ENCODE peak calls at places on chromosomes 5 and 9, in five cellular contexts. One of them, this sample, is unnamed.

GRCh38 chr5:75055727-75056144 is 3.4 kb upstream of the GCNT4 start:
- DNase-seq in K562: no peak
- DNase-seq in GM12878: no peak
- DNase-seq in HepG2: peak
- DNase-seq in SK-N-SH: no peak
- DNase-seq in this sample: no peak

GRCh38 chr5:42995152-42995751 is 44.9 kb downstream of the ANXA2R start:
- DNase-seq in GM12878: no peak
- DNase-seq in K562: no peak
- DNase-seq in HepG2: no peak
- DNase-seq in SK-N-SH: no peak
- DNase-seq in this sample: no peak

GRCh38 chr5:39447968-39448367 is 23.2 kb upstream of the DAB2 start:
- DNase-seq in HepG2: peak
- DNase-seq in K562: no peak
- DNase-seq in SK-N-SH: no peak
- DNase-seq in GM12878: no peak
- DNase-seq in this sample: no peak

GRCh38 chr5:126645132-126645531 is 44.4 kb downstream of the PHAX start:
- DNase-seq in GM12878: no peak
- DNase-seq in HepG2: no peak
- DNase-seq in K562: no peak
- DNase-seq in SK-N-SH: no peak
- DNase-seq in this sample: no peak

GRCh38 chr5:174733091-174733690 is 8.8 kb downstream of the MSX2 start:
- DNase-seq in SK-N-SH: no peak
- DNase-seq in GM12878: no peak
- DNase-seq in K562: no peak
- DNase-seq in HepG2: no peak
- DNase-seq in this sample: no peak

GRCh38 chr9:114382951-114383865 is 4.6 kb downstream of the AKNA start:
- DNase-seq in HepG2: no peak
- DNase-seq in GM12878: no peak
- DNase-seq in SK-N-SH: no peak
- DNase-seq in K562: no peak
- DNase-seq in this sample: peak

GRCh38 chr9:119412399-119412798 is 43.2 kb upstream of the BRINP1 start:
- DNase-seq in HepG2: no peak
- DNase-seq in SK-N-SH: no peak
- DNase-seq in GM12878: no peak
- DNase-seq in K562: no peak
- DNase-seq in this sample: no peak

GRCh38 chr5:127434588-127434987 is 82.9 kb upstream of the PRRC1 start:
- DNase-seq in GM12878: no peak
- DNase-seq in HepG2: no peak
- DNase-seq in K562: no peak
- DNase-seq in SK-N-SH: no peak
- DNase-seq in this sample: no peak

GRCh38 chr5:72243706-72244105 is 76.3 kb downstream of the MRPS27 start:
- DNase-seq in HepG2: no peak
- DNase-seq in K562: no peak
- DNase-seq in SK-N-SH: no peak
- DNase-seq in GM12878: no peak
- DNase-seq in this sample: no peak

GRCh38 chr5:92963801-92964200 is 617.2 kb downstream of the NR2F1-AS1 start:
- DNase-seq in HepG2: no peak
- DNase-seq in GM12878: no peak
- DNase-seq in SK-N-SH: no peak
- DNase-seq in K562: no peak
- DNase-seq in this sample: no peak

GRCh38 chr9:16964228-16964627 is 93.8 kb upstream of the BNC2 start:
- DNase-seq in GM12878: no peak
- DNase-seq in SK-N-SH: no peak
- DNase-seq in K562: no peak
- DNase-seq in HepG2: no peak
- DNase-seq in this sample: no peak

GRCh38 chr9:33466565-33467495 is 6.9 kb downstream of the NOL6 start:
- DNase-seq in K562: peak
- DNase-seq in SK-N-SH: peak
- DNase-seq in GM12878: no peak
- DNase-seq in HepG2: peak
- DNase-seq in this sample: peak

GRCh38 chr9:94865599-94866456 is 139.3 kb downstream of the AOPEP start:
- DNase-seq in K562: no peak
- DNase-seq in SK-N-SH: peak
- DNase-seq in HepG2: no peak
- DNase-seq in GM12878: no peak
- DNase-seq in this sample: no peak

GRCh38 chr9:94868462-94868861 is 142.0 kb downstream of the AOPEP start:
- DNase-seq in K562: no peak
- DNase-seq in GM12878: no peak
- DNase-seq in HepG2: no peak
- DNase-seq in SK-N-SH: no peak
- DNase-seq in this sample: no peak

GRCh38 chr9:94867281-94867841 is 140.9 kb downstream of the AOPEP start:
- DNase-seq in GM12878: no peak
- DNase-seq in SK-N-SH: peak
- DNase-seq in K562: peak
- DNase-seq in HepG2: peak
- DNase-seq in this sample: no peak

GRCh38 chr9:94867842-94868312 is 141.4 kb downstream of the AOPEP start:
- DNase-seq in HepG2: no peak
- DNase-seq in GM12878: no peak
- DNase-seq in K562: no peak
- DNase-seq in SK-N-SH: no peak
- DNase-seq in this sample: no peak

GRCh38 chr9:94866770-94867169 is 140.3 kb downstream of the AOPEP start:
- DNase-seq in K562: no peak
- DNase-seq in SK-N-SH: peak
- DNase-seq in HepG2: no peak
- DNase-seq in GM12878: no peak
- DNase-seq in this sample: no peak
- TF ChIP-seq REST in K562: no peak
- TF ChIP-seq REST in SK-N-SH: no peak
- TF ChIP-seq REST in HepG2: no peak
- TF ChIP-seq REST in GM12878: no peak
- TF ChIP-seq REST in this sample: no peak

GRCh38 chr5:141041427-141041785 is 9.8 kb upstream of the PCDHB1 start:
- DNase-seq in GM12878: no peak
- DNase-seq in SK-N-SH: no peak
- DNase-seq in K562: no peak
- DNase-seq in HepG2: no peak
- DNase-seq in this sample: no peak

GRCh38 chr5:141039517-141039916 is 11.7 kb upstream of the PCDHB1 start:
- DNase-seq in HepG2: no peak
- DNase-seq in K562: no peak
- DNase-seq in GM12878: no peak
- DNase-seq in SK-N-SH: peak
- DNase-seq in this sample: no peak

GRCh38 chr5:141040763-141041426 is 10.3 kb upstream of the PCDHB1 start:
- DNase-seq in HepG2: peak
- DNase-seq in K562: peak
- DNase-seq in GM12878: no peak
- DNase-seq in SK-N-SH: peak
- DNase-seq in this sample: peak

GRCh38 chr5:141039061-141039460 is 12.1 kb upstream of the PCDHB1 start:
- DNase-seq in GM12878: no peak
- DNase-seq in SK-N-SH: no peak
- DNase-seq in K562: no peak
- DNase-seq in HepG2: no peak
- DNase-seq in this sample: no peak

DNA sequence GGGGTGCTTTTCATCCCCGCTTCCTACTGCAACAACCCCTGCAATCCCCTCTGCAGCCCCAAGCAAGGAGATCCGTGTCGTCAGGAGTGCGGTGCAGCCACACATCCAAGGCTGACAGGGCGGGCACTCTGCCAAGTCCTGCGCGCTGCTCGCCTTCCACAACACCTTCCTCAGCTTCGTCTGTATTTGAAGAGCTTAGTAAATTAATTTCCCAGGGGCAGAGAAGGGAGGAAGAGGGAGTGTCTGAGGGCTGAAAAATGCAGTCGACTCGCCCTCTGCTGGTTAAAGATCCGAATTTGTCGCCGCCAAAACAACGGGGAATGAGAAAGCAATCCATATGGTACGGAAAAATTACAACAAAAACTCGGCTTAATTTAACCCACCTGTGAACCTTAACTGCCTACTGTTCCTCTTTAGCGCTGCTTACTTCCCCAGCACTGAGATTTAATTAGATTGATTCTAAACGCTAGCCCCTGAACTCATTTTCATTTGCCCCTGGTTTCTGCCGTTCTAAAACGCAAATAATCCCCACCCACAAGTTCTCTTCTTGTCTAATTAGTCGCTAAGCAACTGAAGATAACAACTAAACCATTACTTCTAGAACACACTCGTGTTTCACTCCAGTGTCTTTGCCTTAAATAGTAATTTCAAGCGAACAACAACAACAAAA is 10.9 kb upstream of the PCDHB1 start:
- DNase-seq in SK-N-SH: peak
- DNase-seq in K562: no peak
- DNase-seq in HepG2: no peak
- DNase-seq in GM12878: no peak
- DNase-seq in this sample: no peak
- TF ChIP-seq CTCF in SK-N-SH: peak
- TF ChIP-seq CTCF in K562: no peak
- TF ChIP-seq CTCF in HepG2: peak
- TF ChIP-seq CTCF in GM12878: no peak
- TF ChIP-seq CTCF in this sample: no peak

DNA sequence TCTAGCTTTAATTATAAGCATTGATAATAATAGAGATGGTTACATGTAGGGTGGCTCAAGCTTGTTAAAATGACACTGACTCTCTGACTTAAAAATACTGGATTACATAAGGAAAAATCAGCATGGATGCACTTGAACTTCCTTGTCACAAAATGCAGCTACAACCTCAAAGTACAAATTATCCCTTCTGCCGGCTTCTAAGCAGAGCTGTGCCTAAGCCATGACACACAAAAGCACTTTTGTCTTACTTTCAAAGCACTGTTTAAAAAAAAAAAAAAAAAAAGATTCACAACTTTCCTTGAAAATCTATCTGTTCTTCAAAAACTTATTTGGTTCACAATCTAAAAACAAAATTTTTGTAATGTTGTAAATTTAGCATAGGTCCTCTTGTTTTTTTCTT is 36.4 kb upstream of the ZFAND5 start:
- DNase-seq in GM12878: no peak
- DNase-seq in HepG2: no peak
- DNase-seq in K562: no peak
- DNase-seq in SK-N-SH: no peak
- DNase-seq in this sample: no peak
- TF ChIP-seq GABPA in GM12878: no peak
- TF ChIP-seq GABPA in HepG2: no peak
- TF ChIP-seq GABPA in K562: no peak
- TF ChIP-seq GABPA in SK-N-SH: no peak
- TF ChIP-seq GABPA in this sample: no peak

GRCh38 chr9:104808030-104808614 is 44.2 kb downstream of the NIPSNAP3B start:
- DNase-seq in GM12878: no peak
- DNase-seq in K562: no peak
- DNase-seq in HepG2: no peak
- DNase-seq in SK-N-SH: peak
- DNase-seq in this sample: no peak

GRCh38 chr9:104802110-104802509 is 38.2 kb downstream of the NIPSNAP3B start:
- DNase-seq in K562: no peak
- DNase-seq in GM12878: no peak
- DNase-seq in SK-N-SH: no peak
- DNase-seq in HepG2: no peak
- DNase-seq in this sample: no peak

GRCh38 chr9:104800068-104800785 is 36.3 kb downstream of the NIPSNAP3B start:
- DNase-seq in SK-N-SH: no peak
- DNase-seq in HepG2: no peak
- DNase-seq in K562: no peak
- DNase-seq in GM12878: no peak
- DNase-seq in this sample: no peak

GRCh38 chr9:104802906-104803305 is 39.0 kb downstream of the NIPSNAP3B start:
- DNase-seq in SK-N-SH: peak
- DNase-seq in GM12878: no peak
- DNase-seq in HepG2: no peak
- DNase-seq in K562: no peak
- DNase-seq in this sample: no peak

GRCh38 chr9:104805441-104805840 is 41.5 kb downstream of the NIPSNAP3B start:
- DNase-seq in GM12878: no peak
- DNase-seq in SK-N-SH: no peak
- DNase-seq in K562: no peak
- DNase-seq in HepG2: no peak
- DNase-seq in this sample: no peak
- TF ChIP-seq REST in GM12878: no peak
- TF ChIP-seq REST in SK-N-SH: no peak
- TF ChIP-seq REST in K562: no peak
- TF ChIP-seq REST in HepG2: no peak
- TF ChIP-seq REST in this sample: no peak

GRCh38 chr9:135975834-135976233 is 14.7 kb upstream of the UBAC1 start:
- DNase-seq in GM12878: no peak
- DNase-seq in HepG2: peak
- DNase-seq in SK-N-SH: no peak
- DNase-seq in K562: no peak
- DNase-seq in this sample: no peak
- TF ChIP-seq CTCF in GM12878: no peak
- TF ChIP-seq CTCF in HepG2: no peak
- TF ChIP-seq CTCF in SK-N-SH: no peak
- TF ChIP-seq CTCF in K562: peak
- TF ChIP-seq CTCF in this sample: no peak

GRCh38 chr5:125227333-125228075 is 481.1 kb upstream of the ZNF608 start:
- DNase-seq in SK-N-SH: peak
- DNase-seq in K562: no peak
- DNase-seq in GM12878: no peak
- DNase-seq in HepG2: no peak
- DNase-seq in this sample: no peak
- TF ChIP-seq GABPA in SK-N-SH: no peak
- TF ChIP-seq GABPA in K562: no peak
- TF ChIP-seq GABPA in GM12878: no peak
- TF ChIP-seq GABPA in HepG2: no peak
- TF ChIP-seq GABPA in this sample: no peak

This sample was measured in HL-60.